ENCODE peak calls at places on chromosomes 12 and 14, in ten cellular contexts. One of them, this sample, is unnamed.

GRCh38 chr12:75722714-75723200 is 211.3 kb upstream of the KRR1 start:
- DNase-seq in left lung: no peak
- DNase-seq in brain microvascular endothelial cell: peak; percentile 87
- DNase-seq in epithelial cell of proximal tubule: no peak
- DNase-seq in mucosa of descending colon: no peak
- DNase-seq in epithelial cell of esophagus: peak; percentile 82
- DNase-seq in upper lobe of right lung: no peak
- DNase-seq in CD8-positive, alpha-beta T cell: peak; percentile 13
- DNase-seq in HFFc6: peak; percentile 87
- DNase-seq in HCT116: peak; percentile 77
- DNase-seq in this sample: no peak

GRCh38 chr14:100955201-100955600 is 51.7 kb upstream of the RTL1 start:
- DNase-seq in left lung: no peak
- DNase-seq in brain microvascular endothelial cell: peak; percentile 66
- DNase-seq in epithelial cell of proximal tubule: peak; percentile 6
- DNase-seq in mucosa of descending colon: no peak
- DNase-seq in epithelial cell of esophagus: no peak
- DNase-seq in upper lobe of right lung: no peak
- DNase-seq in CD8-positive, alpha-beta T cell: no peak
- DNase-seq in HFFc6: peak; percentile 64
- DNase-seq in HCT116: no peak
- DNase-seq in this sample: no peak

GRCh38 chr14:68249534-68250517 is 430.2 kb downstream of the RAD51B start:
- DNase-seq in left lung: no peak
- DNase-seq in brain microvascular endothelial cell: no peak
- DNase-seq in epithelial cell of proximal tubule: no peak
- DNase-seq in mucosa of descending colon: no peak
- DNase-seq in epithelial cell of esophagus: peak; percentile 42
- DNase-seq in upper lobe of right lung: no peak
- DNase-seq in CD8-positive, alpha-beta T cell: no peak
- DNase-seq in HFFc6: peak; percentile 57
- DNase-seq in HCT116: peak; percentile 74
- DNase-seq in this sample: no peak

GRCh38 chr12:65649126-65649525 is 175.2 kb upstream of the HMGA2 start:
- DNase-seq in left lung: no peak
- DNase-seq in brain microvascular endothelial cell: peak; percentile 99
- DNase-seq in epithelial cell of proximal tubule: peak; percentile 99
- DNase-seq in mucosa of descending colon: no peak
- DNase-seq in epithelial cell of esophagus: peak; percentile 99
- DNase-seq in upper lobe of right lung: no peak
- DNase-seq in CD8-positive, alpha-beta T cell: no peak
- DNase-seq in HFFc6: peak; percentile 98
- DNase-seq in HCT116: peak; percentile 98
- DNase-seq in this sample: no peak

GRCh38 chr12:116015525-116015924 is 262.0 kb downstream of the MED13L start:
- DNase-seq in left lung: no peak
- DNase-seq in brain microvascular endothelial cell: peak; percentile 25
- DNase-seq in epithelial cell of proximal tubule: no peak
- DNase-seq in mucosa of descending colon: no peak
- DNase-seq in epithelial cell of esophagus: peak; percentile 32
- DNase-seq in upper lobe of right lung: no peak
- DNase-seq in CD8-positive, alpha-beta T cell: no peak
- DNase-seq in HFFc6: peak; percentile 49
- DNase-seq in HCT116: no peak
- DNase-seq in this sample: no peak

GRCh38 chr12:42140901-42141300 is 3.8 kb downstream of the GXYLT1 start:
- DNase-seq in left lung: no peak
- DNase-seq in brain microvascular endothelial cell: peak; percentile 75
- DNase-seq in epithelial cell of proximal tubule: no peak
- DNase-seq in mucosa of descending colon: no peak
- DNase-seq in epithelial cell of esophagus: peak; percentile 67
- DNase-seq in upper lobe of right lung: no peak
- DNase-seq in CD8-positive, alpha-beta T cell: no peak
- DNase-seq in HFFc6: peak; percentile 37
- DNase-seq in HCT116: no peak
- DNase-seq in this sample: no peak

GRCh38 chr12:114529956-114530355 is 124.0 kb upstream of the TBX5 start:
- DNase-seq in left lung: no peak
- DNase-seq in brain microvascular endothelial cell: no peak
- DNase-seq in epithelial cell of proximal tubule: no peak
- DNase-seq in mucosa of descending colon: no peak
- DNase-seq in epithelial cell of esophagus: no peak
- DNase-seq in upper lobe of right lung: no peak
- DNase-seq in CD8-positive, alpha-beta T cell: no peak
- DNase-seq in HFFc6: no peak
- DNase-seq in HCT116: no peak
- DNase-seq in this sample: no peak

GRCh38 chr14:34649344-34649743 is 19.4 kb upstream of the SNX6 start:
- DNase-seq in left lung: no peak
- DNase-seq in brain microvascular endothelial cell: peak; percentile 77
- DNase-seq in epithelial cell of proximal tubule: no peak
- DNase-seq in mucosa of descending colon: no peak
- DNase-seq in epithelial cell of esophagus: peak; percentile 64
- DNase-seq in upper lobe of right lung: no peak
- DNase-seq in CD8-positive, alpha-beta T cell: no peak
- DNase-seq in HFFc6: peak; percentile 88
- DNase-seq in HCT116: no peak
- DNase-seq in this sample: no peak

GRCh38 chr12:124684971-124685688 is 117.7 kb upstream of the NCOR2 start:
- DNase-seq in left lung: no peak
- DNase-seq in brain microvascular endothelial cell: peak; percentile 51
- DNase-seq in epithelial cell of proximal tubule: no peak
- DNase-seq in mucosa of descending colon: no peak
- DNase-seq in epithelial cell of esophagus: peak; percentile 47
- DNase-seq in upper lobe of right lung: no peak
- DNase-seq in CD8-positive, alpha-beta T cell: no peak
- DNase-seq in HFFc6: peak; percentile 50
- DNase-seq in HCT116: no peak
- DNase-seq in this sample: no peak

GRCh38 chr12:119020377-119021360 is 39.3 kb downstream of the SRRM4 start:
- DNase-seq in left lung: no peak
- DNase-seq in brain microvascular endothelial cell: no peak
- DNase-seq in epithelial cell of proximal tubule: no peak
- DNase-seq in mucosa of descending colon: no peak
- DNase-seq in epithelial cell of esophagus: no peak
- DNase-seq in upper lobe of right lung: peak; percentile 79
- DNase-seq in CD8-positive, alpha-beta T cell: no peak
- DNase-seq in HFFc6: no peak
- DNase-seq in HCT116: peak; percentile 36
- DNase-seq in this sample: no peak

GRCh38 chr12:91482231-91482630 is 299.6 kb upstream of the DCN start:
- DNase-seq in left lung: no peak
- DNase-seq in brain microvascular endothelial cell: no peak
- DNase-seq in epithelial cell of proximal tubule: no peak
- DNase-seq in mucosa of descending colon: no peak
- DNase-seq in epithelial cell of esophagus: no peak
- DNase-seq in upper lobe of right lung: no peak
- DNase-seq in CD8-positive, alpha-beta T cell: no peak
- DNase-seq in HFFc6: no peak
- DNase-seq in HCT116: no peak
- DNase-seq in this sample: no peak

GRCh38 chr14:45651906-45652305 is 398.9 kb upstream of the MIS18BP1 start:
- DNase-seq in left lung: no peak
- DNase-seq in brain microvascular endothelial cell: peak; percentile 16
- DNase-seq in epithelial cell of proximal tubule: no peak
- DNase-seq in mucosa of descending colon: no peak
- DNase-seq in epithelial cell of esophagus: no peak
- DNase-seq in upper lobe of right lung: no peak
- DNase-seq in CD8-positive, alpha-beta T cell: no peak
- DNase-seq in HFFc6: no peak
- DNase-seq in HCT116: no peak
- DNase-seq in this sample: no peak

GRCh38 chr12:6950944-6951540 is at the start of gene PTPN6:
- DNase-seq in left lung: peak; percentile 96
- DNase-seq in brain microvascular endothelial cell: no peak
- DNase-seq in epithelial cell of proximal tubule: no peak
- DNase-seq in mucosa of descending colon: peak; percentile 92
- DNase-seq in epithelial cell of esophagus: no peak
- DNase-seq in upper lobe of right lung: peak; percentile 91
- DNase-seq in CD8-positive, alpha-beta T cell: peak; percentile 62
- DNase-seq in HFFc6: no peak
- DNase-seq in HCT116: no peak
- DNase-seq in this sample: peak; percentile 86

GRCh38 chr12:69655616-69656336 is 43.3 kb downstream of the BEST3 start:
- DNase-seq in left lung: no peak
- DNase-seq in brain microvascular endothelial cell: peak; percentile 90
- DNase-seq in epithelial cell of proximal tubule: peak; percentile 77
- DNase-seq in mucosa of descending colon: no peak
- DNase-seq in epithelial cell of esophagus: peak; percentile 86
- DNase-seq in upper lobe of right lung: no peak
- DNase-seq in CD8-positive, alpha-beta T cell: no peak
- DNase-seq in HFFc6: peak; percentile 74
- DNase-seq in HCT116: no peak
- DNase-seq in this sample: no peak

GRCh38 chr14:56490379-56490778 is 89.2 kb upstream of the TMEM260 start:
- DNase-seq in left lung: no peak
- DNase-seq in brain microvascular endothelial cell: no peak
- DNase-seq in epithelial cell of proximal tubule: peak; percentile 6
- DNase-seq in mucosa of descending colon: no peak
- DNase-seq in epithelial cell of esophagus: peak; percentile 57
- DNase-seq in upper lobe of right lung: no peak
- DNase-seq in CD8-positive, alpha-beta T cell: no peak
- DNase-seq in HFFc6: peak; percentile 41
- DNase-seq in HCT116: peak; percentile 35
- DNase-seq in this sample: no peak
- TF ChIP-seq CTCF in left lung: peak; percentile 39
- TF ChIP-seq CTCF in brain microvascular endothelial cell: peak; percentile 48
- TF ChIP-seq CTCF in epithelial cell of proximal tubule: peak; percentile 53
- TF ChIP-seq CTCF in mucosa of descending colon: peak; percentile 20
- TF ChIP-seq CTCF in epithelial cell of esophagus: peak; percentile 45
- TF ChIP-seq CTCF in upper lobe of right lung: peak; percentile 64
- TF ChIP-seq CTCF in CD8-positive, alpha-beta T cell: peak; percentile 77
- TF ChIP-seq CTCF in HFFc6: peak; percentile 85
- TF ChIP-seq CTCF in HCT116: peak; percentile 34
- TF ChIP-seq CTCF in this sample: peak; percentile 83

DNA sequence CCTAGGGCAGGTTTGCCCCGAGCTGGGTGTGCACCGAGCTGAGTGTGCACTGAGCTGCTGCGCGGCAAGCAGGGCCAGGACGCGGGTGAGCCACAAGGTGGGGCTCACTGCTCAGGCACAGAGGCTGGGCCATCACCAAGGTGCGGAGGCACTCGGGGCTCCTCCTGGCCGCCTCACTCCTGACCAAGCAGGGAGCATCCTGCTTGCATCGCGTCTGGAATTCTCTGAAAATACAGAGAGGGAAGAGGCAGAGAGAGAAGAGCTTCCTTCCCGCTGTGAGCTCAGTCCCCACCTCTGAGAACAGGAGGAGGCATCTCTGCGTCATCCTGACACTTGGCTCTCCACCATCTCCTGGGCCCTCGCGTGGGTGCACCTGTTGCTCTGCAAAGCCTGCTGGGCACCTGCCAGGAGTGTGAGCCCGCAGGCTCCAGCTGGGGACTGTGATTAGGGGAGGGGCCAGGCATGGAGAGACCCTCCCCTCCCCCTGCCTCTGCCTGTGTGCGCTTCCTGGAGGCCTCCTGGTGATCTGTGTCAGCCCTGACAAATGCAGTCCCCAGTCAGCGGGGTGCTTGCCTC is 116.3 kb downstream of the GLT1D1 start:
- DNase-seq in left lung: peak; percentile 82
- DNase-seq in brain microvascular endothelial cell: peak; percentile 11
- DNase-seq in epithelial cell of proximal tubule: no peak
- DNase-seq in mucosa of descending colon: no peak
- DNase-seq in epithelial cell of esophagus: no peak
- DNase-seq in upper lobe of right lung: peak; percentile 69
- DNase-seq in CD8-positive, alpha-beta T cell: no peak
- DNase-seq in HFFc6: no peak
- DNase-seq in HCT116: no peak
- DNase-seq in this sample: peak; percentile 75
- TF ChIP-seq CTCF in left lung: peak; percentile 22
- TF ChIP-seq CTCF in brain microvascular endothelial cell: peak; percentile 61
- TF ChIP-seq CTCF in epithelial cell of proximal tubule: peak; percentile 51
- TF ChIP-seq CTCF in mucosa of descending colon: no peak
- TF ChIP-seq CTCF in epithelial cell of esophagus: peak; percentile 4
- TF ChIP-seq CTCF in upper lobe of right lung: peak; percentile 30
- TF ChIP-seq CTCF in CD8-positive, alpha-beta T cell: no peak
- TF ChIP-seq CTCF in HFFc6: no peak
- TF ChIP-seq CTCF in HCT116: peak; percentile 6
- TF ChIP-seq CTCF in this sample: peak; percentile 78

GRCh38 chr12:122946690-122947271 is 19.5 kb downstream of the ABCB9 start:
- DNase-seq in left lung: peak; percentile 94
- DNase-seq in brain microvascular endothelial cell: peak; percentile 99
- DNase-seq in epithelial cell of proximal tubule: peak; percentile 94
- DNase-seq in mucosa of descending colon: peak; percentile 94
- DNase-seq in epithelial cell of esophagus: peak; percentile 100
- DNase-seq in upper lobe of right lung: peak; percentile 91
- DNase-seq in CD8-positive, alpha-beta T cell: peak; percentile 60
- DNase-seq in HFFc6: peak; percentile 100
- DNase-seq in HCT116: peak; percentile 92
- DNase-seq in this sample: peak; percentile 98
- TF ChIP-seq CTCF in left lung: peak; percentile 36
- TF ChIP-seq CTCF in brain microvascular endothelial cell: peak; percentile 76
- TF ChIP-seq CTCF in epithelial cell of proximal tubule: peak; percentile 59
- TF ChIP-seq CTCF in mucosa of descending colon: no peak
- TF ChIP-seq CTCF in epithelial cell of esophagus: peak; percentile 67
- TF ChIP-seq CTCF in upper lobe of right lung: peak; percentile 36
- TF ChIP-seq CTCF in CD8-positive, alpha-beta T cell: no peak
- TF ChIP-seq CTCF in HFFc6: peak; percentile 74
- TF ChIP-seq CTCF in HCT116: peak; percentile 53
- TF ChIP-seq CTCF in this sample: peak; percentile 75

GRCh38 chr14:74302160-74302628 is 540 bp downstream of the ABCD4 start:
- DNase-seq in left lung: no peak
- DNase-seq in brain microvascular endothelial cell: peak; percentile 52
- DNase-seq in epithelial cell of proximal tubule: no peak
- DNase-seq in mucosa of descending colon: no peak
- DNase-seq in epithelial cell of esophagus: peak; percentile 55
- DNase-seq in upper lobe of right lung: no peak
- DNase-seq in CD8-positive, alpha-beta T cell: no peak
- DNase-seq in HFFc6: peak; percentile 69
- DNase-seq in HCT116: no peak
- DNase-seq in this sample: no peak
- TF ChIP-seq CTCF in left lung: no peak
- TF ChIP-seq CTCF in brain microvascular endothelial cell: peak; percentile 63
- TF ChIP-seq CTCF in epithelial cell of proximal tubule: peak; percentile 51
- TF ChIP-seq CTCF in mucosa of descending colon: no peak
- TF ChIP-seq CTCF in epithelial cell of esophagus: peak; percentile 52
- TF ChIP-seq CTCF in upper lobe of right lung: peak; percentile 48
- TF ChIP-seq CTCF in CD8-positive, alpha-beta T cell: peak; percentile 52
- TF ChIP-seq CTCF in HFFc6: peak; percentile 76
- TF ChIP-seq CTCF in HCT116: peak; percentile 48
- TF ChIP-seq CTCF in this sample: peak; percentile 77

This sample was measured in chondrocyte.